ENCODE peak calls at places on chromosomes 5 and 9, in four cellular contexts. One of them, this sample, is unnamed. For H3K4me1, the result is how much of the 10 kb centered on the place peaks cover.

GRCh38 chr9:115353681-115354080 is 235.7 kb upstream of the TNC start:
- DNase-seq in H9: no peak
- DNase-seq in HCT116: no peak
- DNase-seq in A549: no peak
- DNase-seq in this sample: no peak

GRCh38 chr9:91391426-91392217 is 29.9 kb upstream of the AUH start:
- DNase-seq in A549: no peak
- DNase-seq in HCT116: no peak
- DNase-seq in H9: no peak
- DNase-seq in this sample: no peak

GRCh38 chr9:116669296-116669695 is 17.8 kb upstream of the TRIM32 start:
- DNase-seq in A549: no peak
- DNase-seq in H9: no peak
- DNase-seq in HCT116: no peak
- DNase-seq in this sample: no peak

GRCh38 chr5:123776761-123777160 is 264.8 kb downstream of the CSNK1G3 start:
- DNase-seq in A549: no peak
- DNase-seq in H9: no peak
- DNase-seq in HCT116: no peak
- DNase-seq in this sample: no peak

GRCh38 chr5:179342577-179342976 is 2.7 kb downstream of the ADAMTS2 start:
- DNase-seq in H9: peak
- DNase-seq in HCT116: no peak
- DNase-seq in A549: no peak
- DNase-seq in this sample: no peak

GRCh38 chr5:170626507-170627150 is 122.8 kb downstream of the KCNIP1 start:
- DNase-seq in HCT116: no peak
- DNase-seq in A549: no peak
- DNase-seq in H9: no peak
- DNase-seq in this sample: no peak

GRCh38 chr9:131217321-131218031 is 58.8 kb downstream of the FAM78A start:
- DNase-seq in HCT116: no peak
- DNase-seq in H9: no peak
- DNase-seq in A549: no peak
- DNase-seq in this sample: peak

GRCh38 chr5:145056805-145057204 is 778.3 kb downstream of the PRELID2 start:
- DNase-seq in H9: no peak
- DNase-seq in HCT116: no peak
- DNase-seq in A549: no peak
- DNase-seq in this sample: peak

GRCh38 chr5:176594554-176594953 is 15.4 kb downstream of the GPRIN1 start:
- DNase-seq in HCT116: no peak
- DNase-seq in A549: no peak
- DNase-seq in H9: no peak
- DNase-seq in this sample: no peak

GRCh38 chr9:83291196-83291595 is 228.3 kb upstream of the RASEF start:
- DNase-seq in HCT116: no peak
- DNase-seq in A549: no peak
- DNase-seq in H9: no peak
- DNase-seq in this sample: no peak

GRCh38 chr5:139925650-139926640 is 117.2 kb downstream of the NRG2 start:
- DNase-seq in H9: no peak
- DNase-seq in A549: no peak
- DNase-seq in HCT116: no peak
- DNase-seq in this sample: no peak

GRCh38 chr9:122991370-122991830 is 42.1 kb upstream of the GPR21 start:
- DNase-seq in A549: peak
- DNase-seq in HCT116: peak
- DNase-seq in H9: no peak
- DNase-seq in this sample: peak

GRCh38 chr9:134206317-134207300 is 42.2 kb upstream of the RNU6ATAC start:
- DNase-seq in HCT116: no peak
- DNase-seq in A549: no peak
- DNase-seq in H9: no peak
- DNase-seq in this sample: no peak

GRCh38 chr5:132182366-132183040 is 45.1 kb downstream of the P4HA2 start:
- DNase-seq in A549: no peak
- DNase-seq in HCT116: no peak
- DNase-seq in H9: no peak
- DNase-seq in this sample: peak

GRCh38 chr5:142959683-142960308 is 189.6 kb downstream of the ARHGAP26 start:
- DNase-seq in H9: no peak
- DNase-seq in HCT116: no peak
- DNase-seq in A549: no peak
- DNase-seq in this sample: no peak

GRCh38 chr9:2116073-2116472 is 100.9 kb downstream of the SMARCA2 start:
- DNase-seq in HCT116: peak
- DNase-seq in A549: peak
- DNase-seq in H9: peak
- DNase-seq in this sample: peak

GRCh38 chr5:96344678-96345612 is 88.1 kb downstream of the PCSK1 start:
- DNase-seq in H9: no peak
- DNase-seq in A549: peak
- DNase-seq in HCT116: peak
- DNase-seq in this sample: peak

GRCh38 chr9:98709968-98710965 is 1.5 kb upstream of the GABBR2 start:
- DNase-seq in HCT116: no peak
- DNase-seq in H9: peak
- DNase-seq in A549: no peak
- DNase-seq in this sample: peak

GRCh38 chr9:85215416-85215815 is 526.3 kb downstream of the AGTPBP1 start:
- DNase-seq in H9: no peak
- DNase-seq in HCT116: no peak
- DNase-seq in A549: no peak
- DNase-seq in this sample: no peak

GRCh38 chr5:57778528-57779175 is 296.0 kb upstream of the ACTBL2 start:
- DNase-seq in A549: no peak
- DNase-seq in HCT116: no peak
- DNase-seq in H9: no peak
- DNase-seq in this sample: peak

GRCh38 chr5:180137401-180138213 is 66.0 kb upstream of the RNF130 start:
- DNase-seq in HCT116: no peak
- DNase-seq in H9: no peak
- DNase-seq in A549: no peak
- DNase-seq in this sample: no peak

GRCh38 chr5:125699860-125700259 is 723.3 kb upstream of the GRAMD2B start:
- DNase-seq in A549: no peak
- DNase-seq in H9: no peak
- DNase-seq in HCT116: no peak
- DNase-seq in this sample: no peak

GRCh38 chr5:137431051-137431450 is 68.1 kb downstream of the SPOCK1 start:
- DNase-seq in HCT116: no peak
- DNase-seq in A549: no peak
- DNase-seq in H9: no peak
- DNase-seq in this sample: no peak

GRCh38 chr5:172502969-172503368 is 48.6 kb upstream of the SH3PXD2B start:
- DNase-seq in HCT116: no peak
- DNase-seq in H9: peak
- DNase-seq in A549: peak
- DNase-seq in this sample: no peak

GRCh38 chr5:124111886-124112285 is 599.9 kb downstream of the CSNK1G3 start:
- DNase-seq in A549: no peak
- DNase-seq in HCT116: no peak
- DNase-seq in H9: no peak
- DNase-seq in this sample: no peak

GRCh38 chr5:156359452-156359851 is 32.5 kb downstream of the SGCD start:
- DNase-seq in HCT116: no peak
- DNase-seq in H9: no peak
- DNase-seq in A549: no peak
- DNase-seq in this sample: no peak

GRCh38 chr9:89249001-89249400 is 62.0 kb upstream of the CKS2 start:
- DNase-seq in H9: no peak
- DNase-seq in A549: no peak
- DNase-seq in HCT116: no peak
- DNase-seq in this sample: no peak

GRCh38 chr5:131109540-131110255 is 55.4 kb downstream of the HINT1 start:
- DNase-seq in A549: peak
- DNase-seq in H9: no peak
- DNase-seq in HCT116: peak
- DNase-seq in this sample: peak

GRCh38 chr9:37949576-37949975 is 45.6 kb upstream of the SLC25A51 start:
- DNase-seq in A549: peak
- DNase-seq in H9: no peak
- DNase-seq in HCT116: no peak
- DNase-seq in this sample: no peak

GRCh38 chr9:78644359-78644758 is 347.4 kb downstream of the PSAT1 start:
- DNase-seq in A549: no peak
- DNase-seq in H9: no peak
- DNase-seq in HCT116: no peak
- DNase-seq in this sample: no peak

GRCh38 chr5:145637396-145637795 is 197.7 kb downstream of the PRELID2 start:
- DNase-seq in H9: no peak
- DNase-seq in HCT116: no peak
- DNase-seq in A549: no peak
- DNase-seq in this sample: no peak

GRCh38 chr5:83740741-83741140 is 20.1 kb upstream of the HAPLN1 start:
- DNase-seq in HCT116: no peak
- DNase-seq in H9: no peak
- DNase-seq in A549: no peak
- DNase-seq in this sample: no peak

GRCh38 chr5:135016926-135017325 is 17.1 kb downstream of the PITX1 start:
- DNase-seq in A549: no peak
- DNase-seq in HCT116: no peak
- DNase-seq in H9: peak
- DNase-seq in this sample: no peak

GRCh38 chr5:38104497-38105230 is 153.7 kb upstream of the EGFLAM start:
- DNase-seq in H9: peak
- DNase-seq in A549: no peak
- DNase-seq in HCT116: no peak
- DNase-seq in this sample: no peak

GRCh38 chr5:91123896-91124295 is 259.2 kb downstream of the ARRDC3 start:
- DNase-seq in HCT116: no peak
- DNase-seq in H9: no peak
- DNase-seq in A549: no peak
- DNase-seq in this sample: no peak
- H3K4me2 ChIP-seq in HCT116: no peak
- H3K4me2 ChIP-seq in H9: no peak
- H3K4me2 ChIP-seq in A549: no peak
- H3K4me2 ChIP-seq in this sample: no peak

GRCh38 chr5:62192958-62193357 is 113.0 kb upstream of the KIF2A start:
- DNase-seq in H9: no peak
- DNase-seq in A549: no peak
- DNase-seq in HCT116: no peak
- DNase-seq in this sample: no peak

GRCh38 chr5:62184444-62184843 is 121.6 kb upstream of the KIF2A start:
- DNase-seq in H9: no peak
- DNase-seq in HCT116: no peak
- DNase-seq in A549: no peak
- DNase-seq in this sample: no peak

GRCh38 chr5:62190931-62191330 is 115.1 kb upstream of the KIF2A start:
- DNase-seq in HCT116: no peak
- DNase-seq in A549: no peak
- DNase-seq in H9: no peak
- DNase-seq in this sample: no peak

DNA sequence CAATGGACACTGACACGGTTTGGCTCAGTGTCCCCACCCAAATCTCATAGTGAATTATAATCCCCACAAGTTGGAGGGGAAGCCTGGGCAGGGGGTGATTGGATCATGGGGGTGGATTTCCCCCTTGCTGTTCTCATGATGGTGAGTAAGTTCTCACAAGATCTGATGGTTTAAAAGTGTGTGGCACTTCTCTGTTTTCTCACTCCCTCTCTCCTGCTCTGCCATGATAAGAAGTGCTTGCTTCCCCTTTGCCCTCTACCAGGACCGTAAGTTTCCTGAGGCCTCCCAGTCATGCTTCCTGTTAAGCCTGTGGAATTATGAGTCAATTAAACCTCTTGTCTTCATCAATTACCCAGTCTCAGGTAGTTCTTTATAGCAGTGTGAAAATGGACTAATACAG is 115.8 kb upstream of the KIF2A start:
- DNase-seq in A549: no peak
- DNase-seq in HCT116: no peak
- DNase-seq in H9: no peak
- DNase-seq in this sample: peak
- H3K4me1 ChIP-seq in A549: under half
- H3K4me1 ChIP-seq in HCT116: under half
- H3K4me1 ChIP-seq in H9: under half
- H3K4me1 ChIP-seq in this sample: under half

DNA sequence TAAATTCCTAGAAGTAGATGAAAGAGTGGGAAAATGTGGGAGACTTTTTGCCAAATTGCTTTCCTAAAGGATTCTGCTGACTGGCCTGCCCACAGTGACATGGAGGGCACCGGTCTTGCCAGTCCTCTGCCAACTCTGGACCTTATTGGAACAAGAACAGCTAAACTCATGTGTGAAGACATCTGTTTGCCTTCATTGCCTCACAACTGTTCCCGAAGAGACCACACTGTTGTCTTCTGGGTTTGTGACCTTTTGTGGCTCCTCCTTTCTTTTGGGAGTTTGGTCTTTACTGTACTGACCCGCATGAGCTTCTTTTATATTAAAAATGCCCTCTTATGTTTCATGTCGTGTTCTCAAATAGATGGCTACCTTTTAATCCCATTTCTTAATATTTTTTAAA is 16.1 kb upstream of the WNK2 start:
- DNase-seq in HCT116: no peak
- DNase-seq in A549: no peak
- DNase-seq in H9: no peak
- DNase-seq in this sample: no peak
- H3K4me2 ChIP-seq in HCT116: no peak
- H3K4me2 ChIP-seq in A549: no peak
- H3K4me2 ChIP-seq in H9: no peak
- H3K4me2 ChIP-seq in this sample: no peak

GRCh38 chr9:76456202-76456926 is 2.6 kb upstream of the GCNT1 start:
- DNase-seq in A549: no peak
- DNase-seq in H9: peak
- DNase-seq in HCT116: no peak
- DNase-seq in this sample: peak

GRCh38 chr9:76463211-76463610 is 4.2 kb downstream of the GCNT1 start:
- DNase-seq in A549: no peak
- DNase-seq in H9: no peak
- DNase-seq in HCT116: no peak
- DNase-seq in this sample: no peak

GRCh38 chr9:76453785-76454184 is 5.2 kb upstream of the GCNT1 start:
- DNase-seq in H9: no peak
- DNase-seq in HCT116: no peak
- DNase-seq in A549: no peak
- DNase-seq in this sample: no peak

GRCh38 chr9:76459691-76460635 is 981 bp downstream of the GCNT1 start:
- DNase-seq in HCT116: peak
- DNase-seq in A549: peak
- DNase-seq in H9: peak
- DNase-seq in this sample: peak

GRCh38 chr9:76458903-76459690 is at the start of gene GCNT1:
- DNase-seq in A549: peak
- DNase-seq in HCT116: peak
- DNase-seq in H9: peak
- DNase-seq in this sample: peak
- H3K4me1 ChIP-seq in A549: under half
- H3K4me1 ChIP-seq in HCT116: under half
- H3K4me1 ChIP-seq in H9: under half
- H3K4me1 ChIP-seq in this sample: under half

GRCh38 chr5:160290751-160291150 is 21.6 kb downstream of the CCNJL start:
- DNase-seq in HCT116: no peak
- DNase-seq in A549: no peak
- DNase-seq in H9: no peak
- DNase-seq in this sample: no peak
- H3K4me2 ChIP-seq in HCT116: no peak
- H3K4me2 ChIP-seq in A549: no peak
- H3K4me2 ChIP-seq in H9: no peak
- H3K4me2 ChIP-seq in this sample: no peak

GRCh38 chr9:121709798-121710197 is 58.4 kb downstream of the DAB2IP start:
- DNase-seq in A549: no peak
- DNase-seq in HCT116: no peak
- DNase-seq in H9: no peak
- DNase-seq in this sample: no peak
- H3K4me1 ChIP-seq in A549: under half
- H3K4me1 ChIP-seq in HCT116: under half
- H3K4me1 ChIP-seq in H9: under half
- H3K4me1 ChIP-seq in this sample: under half